ENCODE peak calls at places on chromosomes 2 and 18, in eight cellular contexts. T is head of caudate nucleus; I is activated CD8-positive, alpha-beta memory T cell treated with anti-CD3 and anti-CD28 coated beads, Interleukin-2, amount 50 U/mL, for 48 hours; B is AG08396; W is foreskin fibroblast; N is heart left ventricle; X is NCI-H1417; H is GM20000. S is an unnamed sample.

GRCh38 chr2:201964011-201964410 is 69.6 kb upstream of the FZD7 start:
- DNase-seq in N (no peak), I (no peak), X (no peak), B (no peak), H (no peak), T (no peak), W (no peak), S (no peak)

GRCh38 chr2:128604045-128604444 is 285.4 kb upstream of the HS6ST1 start:
- DNase-seq in X (no peak), W (no peak), T (no peak), N (no peak), H (no peak), B (no peak), I (peak), S (no peak)

GRCh38 chr2:236981710-236982485 is 103.8 kb upstream of the COPS8 start:
- DNase-seq in X (no peak), B (no peak), H (no peak), I (no peak), N (no peak), T (no peak), W (no peak), S (no peak)

GRCh38 chr18:7908686-7909299 is 341.7 kb downstream of the PTPRM start:
- DNase-seq in I (no peak), B (no peak), W (no peak), X (peak), H (no peak), T (no peak), N (no peak), S (no peak)

GRCh38 chr2:113755690-113756063 is 765 bp downstream of the SLC35F5 start:
- DNase-seq in W (no peak), N (no peak), H (peak), I (no peak), B (no peak), T (no peak), X (peak), S (no peak)

GRCh38 chr2:95316466-95317122 is 19.4 kb downstream of the KCNIP3 start:
- DNase-seq in I (no peak), T (no peak), B (peak), H (no peak), X (no peak), N (peak), W (peak), S (no peak)

GRCh38 chr2:145957929-145958328 is 1438.0 kb upstream of the ZEB2 start:
- DNase-seq in N (no peak), B (no peak), H (no peak), X (no peak), W (peak), T (no peak), I (no peak), S (no peak)

GRCh38 chr2:72033636-72034035 is 114.0 kb downstream of the CYP26B1 start:
- DNase-seq in W (no peak), T (no peak), N (no peak), H (no peak), B (no peak), X (no peak), I (no peak), S (no peak)

GRCh38 chr2:71894266-71894665 is 253.4 kb downstream of the CYP26B1 start:
- DNase-seq in W (no peak), T (no peak), N (no peak), B (no peak), I (no peak), H (no peak), X (no peak), S (no peak)

GRCh38 chr18:3492721-3493120 is 42.7 kb downstream of the TGIF1 start:
- DNase-seq in W (no peak), N (no peak), X (no peak), B (no peak), H (no peak), T (no peak), I (no peak), S (no peak)

GRCh38 chr18:26868968-26869586 is 3.6 kb upstream of the AQP4 start:
- DNase-seq in B (no peak), N (no peak), I (no peak), H (no peak), X (no peak), W (no peak), T (no peak), S (no peak)

GRCh38 chr18:22098563-22098989 is 70.8 kb upstream of the GATA6 start:
- DNase-seq in N (no peak), W (no peak), H (no peak), B (no peak), I (no peak), T (no peak), X (no peak), S (no peak)

GRCh38 chr2:73202156-73203054 is at the start of gene NOTO:
- DNase-seq in W (no peak), B (no peak), N (no peak), I (peak), H (no peak), T (no peak), X (peak), S (peak)

GRCh38 chr18:73717570-73717969 is 430.1 kb downstream of the FBXO15 start:
- DNase-seq in X (no peak), B (no peak), W (peak), H (no peak), I (no peak), T (no peak), N (no peak), S (no peak)

GRCh38 chr2:1653956-1654695 is 90.2 kb downstream of the PXDN start:
- DNase-seq in W (peak), N (no peak), B (peak), T (no peak), H (no peak), X (no peak), I (no peak), S (no peak)

GRCh38 chr18:37779220-37779619 is 213.6 kb upstream of the CELF4 start:
- DNase-seq in W (no peak), H (no peak), T (no peak), B (no peak), I (no peak), X (no peak), N (no peak), S (no peak)

GRCh38 chr2:59395119-59395518 is 1154.0 kb upstream of the FANCL start:
- DNase-seq in I (no peak), N (no peak), T (no peak), W (no peak), B (no peak), X (no peak), H (no peak), S (no peak)

GRCh38 chr2:141021109-141021508 is 1109.7 kb downstream of the LRP1B start:
- DNase-seq in X (no peak), N (no peak), I (no peak), H (no peak), B (peak), W (peak), T (no peak), S (no peak)

GRCh38 chr18:9123520-9123919 is 13.1 kb upstream of the ANKRD12 start:
- DNase-seq in T (no peak), N (no peak), I (no peak), H (no peak), W (no peak), X (no peak), B (no peak), S (no peak)

GRCh38 chr2:157838442-157839161 is 37.5 kb downstream of the ACVR1 start:
- DNase-seq in H (no peak), X (peak), B (peak), W (peak), I (no peak), N (peak), T (peak), S (no peak)

GRCh38 chr2:147275943-147276342 is 568.9 kb upstream of the ACVR2A start:
- DNase-seq in X (peak), B (no peak), N (no peak), I (no peak), H (no peak), T (no peak), W (no peak), S (no peak)

GRCh38 chr2:134927195-134927594 is 8.6 kb downstream of the CCNT2 start:
- DNase-seq in N (no peak), T (no peak), H (no peak), X (no peak), B (peak), I (no peak), W (peak), S (no peak)

GRCh38 chr2:136182315-136182714 is 64.4 kb upstream of the CXCR4 start:
- DNase-seq in T (no peak), N (no peak), H (no peak), X (no peak), B (no peak), W (no peak), I (no peak), S (no peak)

GRCh38 chr18:62781893-62782292 is 66.6 kb downstream of the PHLPP1 start:
- DNase-seq in N (no peak), I (no peak), B (peak), T (no peak), W (peak), H (no peak), X (no peak), S (no peak)

GRCh38 chr2:10124538-10125045 is 2.1 kb downstream of the RRM2 start:
- DNase-seq in X (peak), I (no peak), H (peak), N (no peak), W (peak), T (no peak), B (peak), S (peak)

GRCh38 chr2:25375989-25376545 is 34.3 kb upstream of the DNMT3A start:
- DNase-seq in H (no peak), X (no peak), I (peak), N (no peak), W (no peak), T (no peak), B (no peak), S (no peak)

GRCh38 chr2:234840336-234840735 is 111.5 kb upstream of the SH3BP4 start:
- DNase-seq in H (no peak), W (peak), N (no peak), B (peak), T (no peak), X (no peak), I (no peak), S (no peak)

GRCh38 chr18:35060092-35060491 is 18.9 kb downstream of the MAPRE2 start:
- DNase-seq in B (no peak), W (no peak), I (no peak), T (no peak), X (no peak), N (no peak), H (no peak), S (no peak)

GRCh38 chr2:158179660-158180059 is 78.0 kb downstream of the UPP2 start:
- DNase-seq in H (no peak), I (no peak), X (no peak), N (no peak), W (no peak), T (no peak), B (no peak), S (no peak)

GRCh38 chr2:173307287-173307686 is 47.4 kb upstream of the CDCA7 start:
- DNase-seq in N (no peak), X (no peak), B (no peak), H (peak), I (no peak), W (no peak), T (no peak), S (no peak)

GRCh38 chr2:189613077-189613636 is 32.6 kb upstream of the SLC40A1 start:
- DNase-seq in B (peak), W (peak), N (no peak), H (no peak), I (no peak), X (no peak), T (no peak), S (no peak)

GRCh38 chr2:159875083-159875482 is 77.1 kb upstream of the CD302 start:
- DNase-seq in H (no peak), B (no peak), T (no peak), X (no peak), W (no peak), I (no peak), N (no peak), S (no peak)